ENCODE peak calls at places on chromosome 16, in five cellular contexts. P is NCI-H460; A is lung microvascular endothelial cell; M is stimulated activated CD4-positive, alpha-beta T cell treated with anti-CD3 and anti-CD28 coated beads, Interleukin-1b, Interleukin-23, amount 100 ng/mL, for 1 hour; T is amniotic stem cell. K is an unnamed sample.

GRCh38 chr16:70267516-70267915 is 15.8 kb upstream of the EXOSC6 start:
- DNase-seq in P (peak; percentile 35), A (peak; percentile 77), M (no peak), T (no peak), K (peak; percentile 70)

GRCh38 chr16:14510939-14511797 is 118.9 kb downstream of the PARN start:
- DNase-seq in P (no peak), A (no peak), M (no peak), T (peak; percentile 8), K (peak; percentile 95)

GRCh38 chr16:80583466-80583865 is 42.7 kb downstream of the DYNLRB2 start:
- DNase-seq in P (no peak), A (no peak), M (no peak), T (no peak), K (no peak)

GRCh38 chr16:79795556-79795955 is 195.0 kb upstream of the MAF start:
- DNase-seq in P (no peak), A (no peak), M (no peak), T (no peak), K (no peak)

GRCh38 chr16:75764154-75764768 is 38.0 kb upstream of the CPHXL start:
- DNase-seq in P (peak; percentile 51), A (peak; percentile 88), M (no peak), T (peak; percentile 49), K (peak; percentile 78)

GRCh38 chr16:10981697-10982216 is 37.4 kb downstream of the CLEC16A start:
- DNase-seq in P (peak; percentile 27), A (no peak), M (no peak), T (no peak), K (peak; percentile 49)

GRCh38 chr16:89190150-89190958 is 10.0 kb downstream of the SLC22A31 start:
- DNase-seq in P (no peak), A (no peak), M (no peak), T (no peak), K (no peak)

GRCh38 chr16:50309156-50309526 is 42.8 kb downstream of the ADCY7 start:
- DNase-seq in P (no peak), A (no peak), M (no peak), T (no peak), K (no peak)

GRCh38 chr16:21608647-21609328 is 9.4 kb downstream of the METTL9 start:
- DNase-seq in P (no peak), A (no peak), M (no peak), T (no peak), K (no peak)

GRCh38 chr16:48101069-48101674 is 54.6 kb downstream of the ABCC12 start:
- DNase-seq in P (no peak), A (no peak), M (peak; percentile 11), T (no peak), K (no peak)

GRCh38 chr16:29804020-29804419 is 2.3 kb upstream of the MAZ start:
- DNase-seq in P (no peak), A (no peak), M (no peak), T (no peak), K (no peak)

GRCh38 chr16:78237346-78237745 is 137.9 kb downstream of the WWOX start:
- DNase-seq in P (no peak), A (no peak), M (no peak), T (no peak), K (no peak)

GRCh38 chr16:65500919-65501318 is 379.1 kb upstream of the CDH11 start:
- DNase-seq in P (no peak), A (no peak), M (no peak), T (no peak), K (no peak)

GRCh38 chr16:77540656-77541055 is 105.8 kb upstream of the ADAMTS18 start:
- DNase-seq in P (no peak), A (peak; percentile 49), M (no peak), T (no peak), K (no peak)

GRCh38 chr16:8845699-8846298 is 23.0 kb downstream of the CARHSP1 start:
- DNase-seq in P (no peak), A (no peak), M (no peak), T (no peak), K (no peak)

GRCh38 chr16:11977206-11978041 is 890 bp downstream of the SNX29 start:
- DNase-seq in P (no peak), A (peak; percentile 4), M (no peak), T (peak; percentile 66), K (peak; percentile 37)

GRCh38 chr16:47713225-47713595 is 252.1 kb downstream of the PHKB start:
- DNase-seq in P (no peak), A (peak; percentile 8), M (no peak), T (no peak), K (no peak)

GRCh38 chr16:4403133-4403949 is 13.1 kb downstream of the CORO7 start:
- DNase-seq in P (no peak), A (no peak), M (no peak), T (no peak), K (no peak)

GRCh38 chr16:3131755-3132377 is 3.0 kb upstream of the ZNF213 start:
- DNase-seq in P (peak; percentile 42), A (peak; percentile 66), M (peak; percentile 15), T (peak; percentile 4), K (peak; percentile 64)

GRCh38 chr16:17518441-17518840 is 47.7 kb upstream of the XYLT1 start:
- DNase-seq in P (no peak), A (no peak), M (no peak), T (peak; percentile 27), K (no peak)

GRCh38 chr16:85674418-85674755 is 14.4 kb downstream of the GINS2 start:
- DNase-seq in P (no peak), A (no peak), M (no peak), T (no peak), K (no peak)